ENCODE peak calls at places on chromosomes 12 and 14, in ten cellular contexts. G, X, Q, T, R, H, V, E, O and Y are unnamed samples.

GRCh38 chr14:26597136-26598080 is at the start of gene NOVA1:
- DNase-seq in G (peak; percentile 12), X (no peak), Q (peak; percentile 64), T (no peak), R (no peak), H (no peak), V (peak; percentile 42), E (no peak), O (no peak), Y (no peak)

GRCh38 chr12:77047341-77048202 is 17.8 kb downstream of the E2F7 start:
- DNase-seq in G (no peak), X (no peak), Q (no peak), T (no peak), R (no peak), H (no peak), V (no peak), E (no peak), O (no peak), Y (no peak)

GRCh38 chr14:62616668-62617067 is 428.6 kb downstream of the KCNH5 start:
- DNase-seq in G (no peak), X (no peak), Q (no peak), T (no peak), R (no peak), H (no peak), V (no peak), E (no peak), O (no peak), Y (no peak)

GRCh38 chr12:62606654-62607053 is 140.0 kb downstream of the MON2 start:
- DNase-seq in G (no peak), X (no peak), Q (no peak), T (no peak), R (no peak), H (peak; percentile 6), V (no peak), E (no peak), O (no peak), Y (no peak)

GRCh38 chr12:127629066-127629820 is 637.7 kb upstream of the TMEM132C start:
- DNase-seq in G (no peak), X (no peak), Q (no peak), T (no peak), R (no peak), H (no peak), V (peak; percentile 29), E (no peak), O (no peak), Y (no peak)

GRCh38 chr12:122072031-122072970 is 6.3 kb upstream of the MLXIP start:
- DNase-seq in G (peak; percentile 47), X (peak; percentile 95), Q (peak; percentile 72), T (no peak), R (peak; percentile 78), H (peak; percentile 80), V (peak; percentile 18), E (no peak), O (peak; percentile 88), Y (peak; percentile 91)

GRCh38 chr12:46921048-46921753 is 95.4 kb upstream of the SLC38A4 start:
- DNase-seq in G (no peak), X (peak; percentile 68), Q (no peak), T (no peak), R (no peak), H (peak; percentile 70), V (no peak), E (no peak), O (peak; percentile 48), Y (no peak)

GRCh38 chr12:795305-795704 is 42.9 kb downstream of the WNK1 start:
- DNase-seq in G (no peak), X (no peak), Q (no peak), T (no peak), R (no peak), H (no peak), V (no peak), E (peak; percentile 71), O (no peak), Y (no peak)

GRCh38 chr12:14157129-14157747 is 175.8 kb upstream of the GRIN2B start:
- DNase-seq in G (no peak), X (no peak), Q (no peak), T (peak; percentile 85), R (no peak), H (no peak), V (peak; percentile 32), E (no peak), O (no peak), Y (no peak)

GRCh38 chr14:69315302-69315701 is 55.3 kb downstream of the GALNT16 start:
- DNase-seq in G (no peak), X (no peak), Q (no peak), T (no peak), R (no peak), H (no peak), V (no peak), E (no peak), O (no peak), Y (no peak)

GRCh38 chr12:109765493-109765810 is 51.8 kb downstream of the FAM222A start:
- DNase-seq in G (no peak), X (no peak), Q (no peak), T (no peak), R (no peak), H (no peak), V (no peak), E (no peak), O (no peak), Y (no peak)

GRCh38 chr14:70898346-70898745 is 8.9 kb upstream of the PCNX1 start:
- DNase-seq in G (no peak), X (no peak), Q (no peak), T (no peak), R (no peak), H (no peak), V (no peak), E (no peak), O (no peak), Y (no peak)

GRCh38 chr12:27014859-27015729 is 910 bp upstream of the TM7SF3 start:
- DNase-seq in G (no peak), X (no peak), Q (no peak), T (no peak), R (no peak), H (no peak), V (no peak), E (no peak), O (no peak), Y (no peak)

GRCh38 chr12:42145552-42146215 is 1.0 kb upstream of the GXYLT1 start:
- DNase-seq in G (no peak), X (peak; percentile 6), Q (no peak), T (no peak), R (no peak), H (no peak), V (no peak), E (no peak), O (no peak), Y (no peak)

GRCh38 chr12:39586811-39587210 is 32.8 kb downstream of the ABCD2 start:
- DNase-seq in G (no peak), X (no peak), Q (no peak), T (no peak), R (no peak), H (no peak), V (no peak), E (no peak), O (no peak), Y (no peak)

GRCh38 chr12:113227169-113227568 is 5.9 kb downstream of the TPCN1 start:
- DNase-seq in G (no peak), X (no peak), Q (no peak), T (no peak), R (no peak), H (no peak), V (no peak), E (no peak), O (no peak), Y (no peak)

GRCh38 chr12:69284131-69284530 is 44.8 kb downstream of the CPSF6 start:
- DNase-seq in G (peak; percentile 74), X (peak; percentile 86), Q (peak; percentile 83), T (peak; percentile 4), R (no peak), H (peak; percentile 60), V (peak; percentile 86), E (no peak), O (peak; percentile 31), Y (no peak)

GRCh38 chr12:108495054-108495453 is 20.0 kb upstream of the FICD start:
- DNase-seq in G (peak; percentile 64), X (peak; percentile 39), Q (no peak), T (no peak), R (no peak), H (peak; percentile 22), V (peak; percentile 14), E (no peak), O (no peak), Y (no peak)